ENCODE peak calls at places on chromosomes 13 and 19, in ten cellular contexts. One of them, this sample, is unnamed. For H3K4me1, the result is how much of the 10 kb centered on the place peaks cover.

GRCh38 chr13:48478401-48478800 is 54.5 kb downstream of the RCBTB2 start:
- DNase-seq in ascending aorta: no peak
- DNase-seq in cardiac muscle cell: no peak
- DNase-seq in breast epithelium: no peak
- DNase-seq in HCT116: no peak
- DNase-seq in psoas muscle: no peak
- DNase-seq in thyroid gland: no peak
- DNase-seq in heart left ventricle: no peak
- DNase-seq in heart right ventricle: no peak
- DNase-seq in H1: no peak
- DNase-seq in this sample: no peak

GRCh38 chr13:73215807-73216206 is 157.0 kb downstream of the KLF5 start:
- DNase-seq in HCT116: no peak
- DNase-seq in breast epithelium: no peak
- DNase-seq in cardiac muscle cell: no peak
- DNase-seq in ascending aorta: no peak
- DNase-seq in thyroid gland: no peak
- DNase-seq in psoas muscle: no peak
- DNase-seq in heart left ventricle: no peak
- DNase-seq in heart right ventricle: no peak
- DNase-seq in H1: no peak
- DNase-seq in this sample: no peak

GRCh38 chr13:20174656-20175405 is 14.0 kb upstream of the GJA3 start:
- DNase-seq in heart left ventricle: peak
- DNase-seq in breast epithelium: peak
- DNase-seq in psoas muscle: peak
- DNase-seq in heart right ventricle: peak
- DNase-seq in HCT116: peak
- DNase-seq in H1: no peak
- DNase-seq in ascending aorta: peak
- DNase-seq in thyroid gland: no peak
- DNase-seq in cardiac muscle cell: no peak
- DNase-seq in this sample: peak

GRCh38 chr13:82933986-82934385 is 948.3 kb downstream of the SLITRK1 start:
- DNase-seq in heart left ventricle: no peak
- DNase-seq in psoas muscle: no peak
- DNase-seq in thyroid gland: no peak
- DNase-seq in heart right ventricle: no peak
- DNase-seq in breast epithelium: no peak
- DNase-seq in HCT116: no peak
- DNase-seq in cardiac muscle cell: no peak
- DNase-seq in ascending aorta: no peak
- DNase-seq in H1: no peak
- DNase-seq in this sample: no peak

GRCh38 chr13:41547253-41548000 is 90.1 kb downstream of the RGCC start:
- DNase-seq in breast epithelium: no peak
- DNase-seq in heart left ventricle: peak
- DNase-seq in HCT116: no peak
- DNase-seq in ascending aorta: no peak
- DNase-seq in psoas muscle: peak
- DNase-seq in thyroid gland: no peak
- DNase-seq in cardiac muscle cell: no peak
- DNase-seq in heart right ventricle: peak
- DNase-seq in H1: no peak
- DNase-seq in this sample: no peak

GRCh38 chr13:89923731-89924130 is 1423.8 kb upstream of the MIR17HG start:
- DNase-seq in heart left ventricle: no peak
- DNase-seq in ascending aorta: no peak
- DNase-seq in thyroid gland: no peak
- DNase-seq in psoas muscle: no peak
- DNase-seq in HCT116: no peak
- DNase-seq in cardiac muscle cell: no peak
- DNase-seq in H1: no peak
- DNase-seq in breast epithelium: no peak
- DNase-seq in heart right ventricle: no peak
- DNase-seq in this sample: no peak

GRCh38 chr19:30549151-30549550 is 177.0 kb downstream of the ZNF536 start:
- DNase-seq in psoas muscle: no peak
- DNase-seq in heart left ventricle: no peak
- DNase-seq in thyroid gland: no peak
- DNase-seq in cardiac muscle cell: no peak
- DNase-seq in HCT116: no peak
- DNase-seq in heart right ventricle: no peak
- DNase-seq in H1: no peak
- DNase-seq in breast epithelium: no peak
- DNase-seq in ascending aorta: no peak
- DNase-seq in this sample: no peak

GRCh38 chr13:51258612-51259358 is 36.6 kb downstream of the FAM124A start:
- DNase-seq in heart left ventricle: peak
- DNase-seq in ascending aorta: no peak
- DNase-seq in H1: peak
- DNase-seq in cardiac muscle cell: peak
- DNase-seq in thyroid gland: peak
- DNase-seq in breast epithelium: no peak
- DNase-seq in HCT116: no peak
- DNase-seq in psoas muscle: no peak
- DNase-seq in heart right ventricle: no peak
- DNase-seq in this sample: no peak

GRCh38 chr19:17086129-17086528 is 10.6 kb downstream of the MYO9B start:
- DNase-seq in psoas muscle: no peak
- DNase-seq in HCT116: no peak
- DNase-seq in heart right ventricle: no peak
- DNase-seq in H1: no peak
- DNase-seq in heart left ventricle: no peak
- DNase-seq in thyroid gland: no peak
- DNase-seq in breast epithelium: no peak
- DNase-seq in cardiac muscle cell: no peak
- DNase-seq in ascending aorta: no peak
- DNase-seq in this sample: no peak

GRCh38 chr19:17089238-17089637 is 13.7 kb downstream of the MYO9B start:
- DNase-seq in psoas muscle: no peak
- DNase-seq in H1: no peak
- DNase-seq in HCT116: no peak
- DNase-seq in thyroid gland: no peak
- DNase-seq in heart left ventricle: no peak
- DNase-seq in heart right ventricle: no peak
- DNase-seq in cardiac muscle cell: no peak
- DNase-seq in breast epithelium: no peak
- DNase-seq in ascending aorta: no peak
- DNase-seq in this sample: no peak

GRCh38 chr19:17088552-17088951 is 13.0 kb downstream of the MYO9B start:
- DNase-seq in heart left ventricle: no peak
- DNase-seq in heart right ventricle: no peak
- DNase-seq in breast epithelium: no peak
- DNase-seq in H1: no peak
- DNase-seq in thyroid gland: no peak
- DNase-seq in cardiac muscle cell: no peak
- DNase-seq in ascending aorta: no peak
- DNase-seq in HCT116: no peak
- DNase-seq in psoas muscle: no peak
- DNase-seq in this sample: no peak

GRCh38 chr19:17090501-17091074 is 15.0 kb downstream of the MYO9B start:
- DNase-seq in breast epithelium: no peak
- DNase-seq in psoas muscle: no peak
- DNase-seq in HCT116: no peak
- DNase-seq in ascending aorta: no peak
- DNase-seq in heart right ventricle: no peak
- DNase-seq in cardiac muscle cell: no peak
- DNase-seq in H1: no peak
- DNase-seq in thyroid gland: no peak
- DNase-seq in heart left ventricle: no peak
- DNase-seq in this sample: no peak

DNA sequence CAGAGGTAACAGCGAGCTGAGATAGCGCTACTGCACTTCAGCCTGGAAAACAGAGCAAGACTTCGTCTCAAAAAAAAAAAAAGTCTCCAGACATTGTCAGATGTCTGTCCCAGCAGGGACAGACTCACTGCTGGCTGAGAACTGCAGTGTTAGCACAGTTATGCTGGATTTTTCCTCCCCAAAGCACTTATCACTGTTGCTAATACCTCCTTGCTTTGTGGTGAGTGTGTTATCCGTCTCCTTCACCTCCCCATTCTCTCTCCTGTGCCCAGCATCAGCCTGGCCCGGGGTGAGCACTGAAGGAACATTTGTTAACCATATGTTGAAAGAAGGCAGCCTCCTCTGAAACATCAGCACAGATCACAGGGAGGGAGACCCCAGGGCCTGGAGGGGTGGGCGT is 11.2 kb downstream of the MYO9B start:
- DNase-seq in HCT116: no peak
- DNase-seq in cardiac muscle cell: no peak
- DNase-seq in heart right ventricle: no peak
- DNase-seq in heart left ventricle: no peak
- DNase-seq in breast epithelium: no peak
- DNase-seq in ascending aorta: no peak
- DNase-seq in H1: no peak
- DNase-seq in thyroid gland: no peak
- DNase-seq in psoas muscle: no peak
- DNase-seq in this sample: no peak
- H3K27ac ChIP-seq in HCT116: no peak
- H3K27ac ChIP-seq in cardiac muscle cell: no peak
- H3K27ac ChIP-seq in heart right ventricle: no peak
- H3K27ac ChIP-seq in heart left ventricle: no peak
- H3K27ac ChIP-seq in breast epithelium: no peak
- H3K27ac ChIP-seq in ascending aorta: peak
- H3K27ac ChIP-seq in H1: no peak
- H3K27ac ChIP-seq in thyroid gland: no peak
- H3K27ac ChIP-seq in psoas muscle: no peak
- H3K27ac ChIP-seq in this sample: no peak

GRCh38 chr19:42410371-42410770 is 16.8 kb downstream of the LIPE start:
- DNase-seq in thyroid gland: no peak
- DNase-seq in breast epithelium: no peak
- DNase-seq in H1: no peak
- DNase-seq in heart right ventricle: no peak
- DNase-seq in heart left ventricle: no peak
- DNase-seq in cardiac muscle cell: no peak
- DNase-seq in HCT116: no peak
- DNase-seq in psoas muscle: no peak
- DNase-seq in ascending aorta: no peak
- DNase-seq in this sample: no peak
- H3K4me1 ChIP-seq in thyroid gland: under half
- H3K4me1 ChIP-seq in breast epithelium: under half
- H3K4me1 ChIP-seq in H1: under half
- H3K4me1 ChIP-seq in heart right ventricle: under half
- H3K4me1 ChIP-seq in heart left ventricle: under half
- H3K4me1 ChIP-seq in cardiac muscle cell: under half
- H3K4me1 ChIP-seq in HCT116: under half
- H3K4me1 ChIP-seq in psoas muscle: under half
- H3K4me1 ChIP-seq in ascending aorta: under half
- H3K4me1 ChIP-seq in this sample: under half

DNA sequence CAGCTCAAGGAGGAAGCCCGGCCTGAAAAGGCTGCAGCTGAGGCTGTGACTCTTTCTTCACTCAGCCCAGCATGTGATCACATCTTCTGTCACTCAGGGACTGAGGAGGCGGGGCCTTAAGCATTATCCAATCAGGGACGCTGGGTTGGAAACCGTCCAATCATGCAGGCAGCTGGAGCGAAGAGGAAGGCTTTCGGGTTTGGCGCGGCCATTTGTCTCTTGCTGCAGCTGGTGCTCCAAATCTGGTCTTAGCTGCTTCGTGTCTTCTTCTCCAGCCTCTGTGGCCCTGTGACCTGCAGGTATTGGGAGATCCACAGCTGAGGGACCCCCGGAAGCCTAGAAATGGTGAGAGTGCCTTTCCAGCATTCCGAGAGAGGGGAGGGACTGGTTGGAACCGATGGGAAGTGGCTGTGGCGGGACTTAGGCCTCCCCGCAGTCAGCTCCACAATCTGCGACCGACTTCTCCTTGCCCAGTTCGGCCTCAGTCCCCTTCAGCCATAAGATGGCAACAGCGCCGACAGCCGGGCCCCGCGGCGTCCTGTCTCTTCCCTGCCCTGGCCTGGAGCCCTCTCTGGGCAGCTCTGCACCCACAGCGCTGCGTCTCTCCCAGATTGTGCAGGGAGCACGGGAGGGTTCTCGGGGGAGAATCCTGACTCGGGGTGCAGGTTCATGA is at the start of gene ZNF90:
- DNase-seq in heart left ventricle: peak
- DNase-seq in ascending aorta: peak
- DNase-seq in breast epithelium: peak
- DNase-seq in H1: peak
- DNase-seq in thyroid gland: peak
- DNase-seq in HCT116: no peak
- DNase-seq in psoas muscle: peak
- DNase-seq in cardiac muscle cell: peak
- DNase-seq in heart right ventricle: peak
- DNase-seq in this sample: peak
- H3K27ac ChIP-seq in heart left ventricle: peak
- H3K27ac ChIP-seq in ascending aorta: peak
- H3K27ac ChIP-seq in breast epithelium: peak
- H3K27ac ChIP-seq in H1: peak
- H3K27ac ChIP-seq in thyroid gland: peak
- H3K27ac ChIP-seq in HCT116: no peak
- H3K27ac ChIP-seq in psoas muscle: no peak
- H3K27ac ChIP-seq in cardiac muscle cell: peak
- H3K27ac ChIP-seq in heart right ventricle: peak
- H3K27ac ChIP-seq in this sample: peak

GRCh38 chr13:99220199-99220931 is 19.7 kb downstream of the UBAC2 start:
- DNase-seq in breast epithelium: no peak
- DNase-seq in heart left ventricle: no peak
- DNase-seq in heart right ventricle: no peak
- DNase-seq in thyroid gland: no peak
- DNase-seq in H1: no peak
- DNase-seq in psoas muscle: no peak
- DNase-seq in HCT116: no peak
- DNase-seq in cardiac muscle cell: no peak
- DNase-seq in ascending aorta: no peak
- DNase-seq in this sample: no peak

GRCh38 chr13:99218969-99219368 is 18.3 kb downstream of the UBAC2 start:
- DNase-seq in heart right ventricle: no peak
- DNase-seq in breast epithelium: no peak
- DNase-seq in psoas muscle: no peak
- DNase-seq in cardiac muscle cell: no peak
- DNase-seq in thyroid gland: no peak
- DNase-seq in HCT116: no peak
- DNase-seq in ascending aorta: no peak
- DNase-seq in heart left ventricle: no peak
- DNase-seq in H1: no peak
- DNase-seq in this sample: no peak

GRCh38 chr13:99217461-99218101 is 16.9 kb downstream of the UBAC2 start:
- DNase-seq in psoas muscle: no peak
- DNase-seq in breast epithelium: no peak
- DNase-seq in H1: peak
- DNase-seq in cardiac muscle cell: no peak
- DNase-seq in HCT116: no peak
- DNase-seq in ascending aorta: no peak
- DNase-seq in thyroid gland: no peak
- DNase-seq in heart left ventricle: no peak
- DNase-seq in heart right ventricle: no peak
- DNase-seq in this sample: no peak

GRCh38 chr13:99218126-99218525 is 17.5 kb downstream of the UBAC2 start:
- DNase-seq in breast epithelium: no peak
- DNase-seq in HCT116: no peak
- DNase-seq in thyroid gland: no peak
- DNase-seq in ascending aorta: no peak
- DNase-seq in H1: no peak
- DNase-seq in heart right ventricle: no peak
- DNase-seq in psoas muscle: no peak
- DNase-seq in heart left ventricle: no peak
- DNase-seq in cardiac muscle cell: no peak
- DNase-seq in this sample: no peak

DNA sequence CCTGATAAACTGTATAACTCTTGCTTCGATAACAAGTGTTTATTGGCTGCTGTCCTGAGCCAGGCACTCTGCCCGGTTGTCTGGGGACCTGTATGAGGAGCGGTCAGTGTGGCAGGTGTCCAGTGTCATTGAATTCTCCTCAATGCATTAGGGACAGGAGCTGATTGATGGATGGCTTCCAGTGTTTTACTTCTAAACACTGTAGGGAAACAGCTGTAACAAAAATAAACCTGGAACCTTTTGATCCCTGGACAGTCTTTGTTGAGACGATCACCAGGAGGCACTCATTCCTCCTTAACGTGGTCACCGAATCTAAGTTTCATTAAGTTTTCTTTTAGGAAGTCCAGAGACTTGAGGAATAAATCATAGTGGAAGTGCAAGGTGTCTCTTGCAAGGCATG is 17.9 kb downstream of the UBAC2 start:
- DNase-seq in psoas muscle: peak
- DNase-seq in cardiac muscle cell: no peak
- DNase-seq in H1: no peak
- DNase-seq in ascending aorta: no peak
- DNase-seq in heart right ventricle: peak
- DNase-seq in heart left ventricle: peak
- DNase-seq in breast epithelium: no peak
- DNase-seq in thyroid gland: peak
- DNase-seq in HCT116: no peak
- DNase-seq in this sample: no peak
- H3K4me1 ChIP-seq in psoas muscle: half or more
- H3K4me1 ChIP-seq in cardiac muscle cell: under half
- H3K4me1 ChIP-seq in H1: under half
- H3K4me1 ChIP-seq in ascending aorta: under half
- H3K4me1 ChIP-seq in heart right ventricle: under half
- H3K4me1 ChIP-seq in heart left ventricle: half or more
- H3K4me1 ChIP-seq in breast epithelium: under half
- H3K4me1 ChIP-seq in thyroid gland: under half
- H3K4me1 ChIP-seq in HCT116: under half
- H3K4me1 ChIP-seq in this sample: under half

This sample was measured in RWPE2.